ENCODE peak calls at places on chromosomes 5 and 9, in five cellular contexts. V is LHCN-M2; W is AG08396; E is stimulated activated CD4-positive, alpha-beta T cell treated with anti-CD3 and anti-CD28 coated beads, TNF-alpha, amount 100 ng/mL, for 48 hours; B is effector memory CD8-positive, alpha-beta T cell. P is an unnamed sample.

GRCh38 chr5:6488021-6488420 is 39.4 kb downstream of the UBE2QL1 start:
- DNase-seq in V (no peak), W (no peak), E (no peak), B (no peak), P (no peak)

GRCh38 chr9:89397471-89397870 is 79.2 kb downstream of the SECISBP2 start:
- DNase-seq in V (no peak), W (no peak), E (no peak), B (no peak), P (no peak)

GRCh38 chr9:70412678-70413426 is 1.6 kb downstream of the KLF9 start:
- DNase-seq in V (peak; percentile 83), W (peak; percentile 77), E (no peak), B (peak; percentile 22), P (peak; percentile 31)

GRCh38 chr9:97904725-97905124 is 17.6 kb downstream of the TRMO start:
- DNase-seq in V (no peak), W (no peak), E (no peak), B (no peak), P (no peak)

GRCh38 chr5:113330533-113331200 is 104.1 kb downstream of the TSSK1B start:
- DNase-seq in V (peak; percentile 88), W (peak; percentile 12), E (no peak), B (no peak), P (no peak)

GRCh38 chr5:140882591-140882899 is 621 bp downstream of the PCDHA13 start:
- DNase-seq in V (peak; percentile 5), W (no peak), E (no peak), B (no peak), P (no peak)

GRCh38 chr9:124551472-124552339 is 44.5 kb upstream of the NR5A1 start:
- DNase-seq in V (peak; percentile 96), W (peak; percentile 76), E (no peak), B (no peak), P (no peak)

GRCh38 chr5:57386958-57387357 is 95.7 kb downstream of the ACTBL2 start:
- DNase-seq in V (peak; percentile 40), W (peak; percentile 46), E (no peak), B (no peak), P (no peak)

GRCh38 chr9:129343697-129344375 is 165.8 kb upstream of the IER5L start:
- DNase-seq in V (no peak), W (no peak), E (no peak), B (no peak), P (no peak)

GRCh38 chr9:92736816-92737606 is 27.6 kb downstream of the BICD2 start:
- DNase-seq in V (no peak), W (no peak), E (no peak), B (no peak), P (no peak)

GRCh38 chr5:55226027-55226933 is 835 bp downstream of the MCIDAS start:
- DNase-seq in V (peak; percentile 43), W (peak; percentile 61), E (no peak), B (no peak), P (peak; percentile 22)

GRCh38 chr5:103562453-103563157 is at the start of gene NUDT12:
- DNase-seq in V (peak; percentile 81), W (peak; percentile 86), E (peak; percentile 17), B (no peak), P (no peak)

GRCh38 chr5:142426129-142426641 is 101.4 kb upstream of the SPRY4 start:
- DNase-seq in V (no peak), W (no peak), E (peak; percentile 1), B (peak; percentile 53), P (no peak)

GRCh38 chr9:14315754-14316573 is 2.0 kb upstream of the NFIB start:
- DNase-seq in V (peak; percentile 37), W (peak; percentile 16), E (no peak), B (no peak), P (no peak)

GRCh38 chr9:75063556-75064305 is 24.2 kb downstream of the NMRK1 start:
- DNase-seq in V (peak; percentile 63), W (peak; percentile 34), E (no peak), B (no peak), P (no peak)

GRCh38 chr5:61823796-61824195 is 482.2 kb upstream of the KIF2A start:
- DNase-seq in V (peak; percentile 56), W (no peak), E (no peak), B (no peak), P (no peak)

GRCh38 chr5:172533399-172534228 is 79.3 kb upstream of the SH3PXD2B start:
- DNase-seq in V (no peak), W (no peak), E (no peak), B (no peak), P (no peak)

P was measured in activated gamma-delta T cell.